ENCODE peak calls at places on chromosome 20, in seven cellular contexts. L is IMR-90, A is HepG2, I is uterus, V is breast epithelium, N is ovary, D is body of pancreas. O is an unnamed sample.

GRCh38 chr20:4957939-4958362 is 43.4 kb downstream of the SLC23A2 start:
- DNase-seq in L (peak; percentile 52), A (no peak), I (no peak), V (no peak), N (no peak), D (no peak), O (no peak)

GRCh38 chr20:31690124-31690666 is 32.5 kb downstream of the BCL2L1 start:
- DNase-seq in L (no peak), A (no peak), I (no peak), V (no peak), N (no peak), D (no peak), O (no peak)

GRCh38 chr20:61723538-61724257 is 342.0 kb downstream of the TAF4 start:
- DNase-seq in L (no peak), A (peak; percentile 49), I (no peak), V (no peak), N (no peak), D (no peak), O (no peak)

GRCh38 chr20:17866234-17867001 is 102.2 kb downstream of the SNX5 start:
- DNase-seq in L (no peak), A (no peak), I (no peak), V (no peak), N (no peak), D (no peak), O (no peak)

GRCh38 chr20:53162251-53162835 is 190.2 kb downstream of the TSHZ2 start:
- DNase-seq in L (peak; percentile 47), A (no peak), I (peak; percentile 45), V (no peak), N (peak; percentile 63), D (peak; percentile 22), O (no peak)

GRCh38 chr20:18403269-18403668 is 63.6 kb downstream of the DZANK1 start:
- DNase-seq in L (no peak), A (no peak), I (no peak), V (no peak), N (no peak), D (no peak), O (no peak)

GRCh38 chr20:33554914-33555420 is 65.1 kb downstream of the CBFA2T2 start:
- DNase-seq in L (peak; percentile 99), A (peak; percentile 98), I (no peak), V (no peak), N (no peak), D (peak; percentile 53), O (no peak)

GRCh38 chr20:18524646-18525045 is 16.9 kb downstream of the SEC23B start:
- DNase-seq in L (peak; percentile 68), A (no peak), I (no peak), V (no peak), N (no peak), D (no peak), O (no peak)

GRCh38 chr20:32870985-32871384 is 12.3 kb downstream of the EFCAB8 start:
- DNase-seq in L (no peak), A (no peak), I (no peak), V (no peak), N (no peak), D (no peak), O (no peak)

GRCh38 chr20:6829510-6830116 is 62.1 kb downstream of the BMP2 start:
- DNase-seq in L (peak; percentile 1), A (peak; percentile 29), I (no peak), V (no peak), N (no peak), D (no peak), O (no peak)

GRCh38 chr20:41095110-41095969 is 42.0 kb upstream of the PLCG1 start:
- DNase-seq in L (peak; percentile 67), A (peak; percentile 60), I (peak; percentile 66), V (peak; percentile 57), N (peak; percentile 22), D (peak; percentile 49), O (no peak)

GRCh38 chr20:32741151-32741550 is 2.1 kb downstream of the COMMD7 start:
- DNase-seq in L (no peak), A (no peak), I (no peak), V (no peak), N (no peak), D (no peak), O (no peak)

GRCh38 chr20:19070036-19070435 is 142.4 kb upstream of the SLC24A3 start:
- DNase-seq in L (no peak), A (no peak), I (no peak), V (no peak), N (no peak), D (no peak), O (peak; percentile 86)

GRCh38 chr20:60116128-60116909 is 158.1 kb downstream of the CDH26 start:
- DNase-seq in L (no peak), A (no peak), I (no peak), V (no peak), N (no peak), D (no peak), O (no peak)

GRCh38 chr20:17936791-17937687 is 31.6 kb downstream of the SNX5 start:
- DNase-seq in L (peak; percentile 81), A (no peak), I (peak; percentile 57), V (no peak), N (peak; percentile 69), D (peak; percentile 75), O (no peak)

GRCh38 chr20:51703446-51704287 is 64.5 kb downstream of the ATP9A start:
- DNase-seq in L (no peak), A (peak; percentile 99), I (no peak), V (no peak), N (no peak), D (no peak), O (no peak)

GRCh38 chr20:31597483-31597858 is 7.6 kb upstream of the ID1 start:
- DNase-seq in L (no peak), A (no peak), I (no peak), V (no peak), N (no peak), D (no peak), O (no peak)

GRCh38 chr20:15220778-15221565 is 883.6 kb upstream of the FLRT3 start:
- DNase-seq in L (no peak), A (peak; percentile 18), I (no peak), V (no peak), N (no peak), D (no peak), O (no peak)

DNA sequence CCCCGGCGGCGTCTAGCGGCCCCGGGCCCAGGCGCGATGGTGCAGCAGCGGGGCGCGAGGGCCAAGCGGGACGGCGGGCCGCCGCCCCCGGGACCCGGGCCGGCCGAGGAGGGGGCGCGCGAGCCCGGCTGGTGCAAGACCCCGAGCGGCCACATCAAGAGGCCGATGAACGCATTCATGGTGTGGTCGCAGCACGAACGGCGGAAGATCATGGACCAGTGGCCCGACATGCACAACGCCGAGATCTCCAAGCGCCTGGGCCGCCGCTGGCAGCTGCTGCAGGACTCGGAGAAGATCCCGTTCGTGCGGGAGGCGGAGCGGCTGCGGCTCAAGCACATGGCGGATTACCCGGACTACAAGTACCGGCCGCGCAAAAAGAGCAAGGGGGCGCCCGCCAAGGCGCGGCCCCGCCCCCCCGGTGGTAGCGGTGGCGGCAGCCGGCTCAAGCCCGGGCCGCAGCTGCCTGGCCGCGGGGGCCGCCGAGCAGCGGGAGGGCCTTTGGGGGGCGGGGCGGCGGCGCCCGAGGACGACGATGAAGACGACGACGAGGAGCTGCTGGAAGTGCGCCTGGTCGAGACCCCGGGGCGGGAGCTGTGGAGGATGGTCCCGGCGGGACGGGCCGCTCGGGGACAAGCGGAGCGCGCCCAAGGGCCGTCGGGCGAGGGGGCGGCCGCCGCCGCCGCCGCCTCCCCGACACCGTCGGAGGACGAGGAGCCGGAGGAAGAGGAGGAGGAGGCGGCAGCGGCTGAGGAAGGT is 715 bp downstream of the SOX12 start:
- DNase-seq in L (peak; percentile 67), A (peak; percentile 63), I (peak; percentile 73), V (peak; percentile 72), N (peak; percentile 70), D (peak; percentile 68), O (no peak)
- TF ChIP-seq POLR2A in L (no peak), A (no peak), I (no peak), V (no peak), N (no peak), D (no peak), O (no peak)

DNA sequence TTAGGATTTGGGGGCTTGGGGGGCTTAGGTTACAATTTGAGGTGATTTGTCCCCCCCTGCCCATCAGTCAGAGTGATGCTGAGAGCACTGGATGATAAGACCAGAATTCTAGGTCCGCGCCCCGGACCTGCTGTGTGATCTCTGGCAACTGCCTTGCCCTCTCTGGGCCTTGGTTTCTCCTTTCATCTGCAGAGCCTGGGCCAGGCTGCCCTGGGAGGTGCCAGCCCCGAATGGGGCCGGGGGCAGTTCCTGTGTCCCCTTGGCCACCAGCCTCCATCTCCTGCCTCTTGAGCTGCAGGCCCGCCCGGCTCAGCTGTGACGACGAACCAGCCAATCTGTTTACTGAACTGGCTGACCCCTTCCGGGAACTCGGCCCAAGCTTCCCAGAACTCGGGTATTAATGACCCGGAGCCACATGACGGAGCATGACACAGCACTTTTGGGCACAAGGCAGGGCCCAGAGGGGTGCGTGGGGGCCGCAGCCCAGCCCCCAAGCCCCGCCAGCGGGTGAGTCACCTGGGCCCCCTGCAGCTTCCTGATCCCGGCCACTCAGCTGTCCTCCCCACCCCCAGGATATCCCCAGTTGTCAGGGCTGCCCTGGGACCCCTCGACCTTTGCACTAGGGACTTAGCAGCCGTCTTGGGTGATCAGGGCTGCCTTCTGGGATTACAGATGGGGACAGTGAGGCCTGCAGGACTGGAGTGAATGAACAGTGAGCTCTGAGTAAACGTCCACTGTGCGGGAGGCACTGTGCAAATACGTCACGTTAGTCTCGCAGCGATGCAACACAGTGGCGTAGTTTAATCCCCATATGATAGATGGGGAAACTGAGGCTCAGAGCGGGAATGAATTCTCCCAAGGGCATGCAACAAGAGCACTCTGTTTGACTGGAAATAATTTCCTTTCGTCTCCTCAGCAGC is 102.0 kb downstream of the CEBPB start:
- DNase-seq in L (peak; percentile 99), A (peak; percentile 97), I (peak; percentile 97), V (peak; percentile 89), N (peak; percentile 99), D (peak; percentile 87), O (peak; percentile 96)
- TF ChIP-seq POLR2A in L (peak; percentile 43), A (no peak), I (peak; percentile 32), V (no peak), N (peak; percentile 42), D (no peak), O (no peak)

GRCh38 chr20:38863024-38863851 is 57.7 kb downstream of the PPP1R16B start:
- DNase-seq in L (no peak), A (no peak), I (no peak), V (no peak), N (no peak), D (no peak), O (no peak)
- TF ChIP-seq POLR2A in L (no peak), A (no peak), I (no peak), V (no peak), N (no peak), D (no peak), O (no peak)

DNA sequence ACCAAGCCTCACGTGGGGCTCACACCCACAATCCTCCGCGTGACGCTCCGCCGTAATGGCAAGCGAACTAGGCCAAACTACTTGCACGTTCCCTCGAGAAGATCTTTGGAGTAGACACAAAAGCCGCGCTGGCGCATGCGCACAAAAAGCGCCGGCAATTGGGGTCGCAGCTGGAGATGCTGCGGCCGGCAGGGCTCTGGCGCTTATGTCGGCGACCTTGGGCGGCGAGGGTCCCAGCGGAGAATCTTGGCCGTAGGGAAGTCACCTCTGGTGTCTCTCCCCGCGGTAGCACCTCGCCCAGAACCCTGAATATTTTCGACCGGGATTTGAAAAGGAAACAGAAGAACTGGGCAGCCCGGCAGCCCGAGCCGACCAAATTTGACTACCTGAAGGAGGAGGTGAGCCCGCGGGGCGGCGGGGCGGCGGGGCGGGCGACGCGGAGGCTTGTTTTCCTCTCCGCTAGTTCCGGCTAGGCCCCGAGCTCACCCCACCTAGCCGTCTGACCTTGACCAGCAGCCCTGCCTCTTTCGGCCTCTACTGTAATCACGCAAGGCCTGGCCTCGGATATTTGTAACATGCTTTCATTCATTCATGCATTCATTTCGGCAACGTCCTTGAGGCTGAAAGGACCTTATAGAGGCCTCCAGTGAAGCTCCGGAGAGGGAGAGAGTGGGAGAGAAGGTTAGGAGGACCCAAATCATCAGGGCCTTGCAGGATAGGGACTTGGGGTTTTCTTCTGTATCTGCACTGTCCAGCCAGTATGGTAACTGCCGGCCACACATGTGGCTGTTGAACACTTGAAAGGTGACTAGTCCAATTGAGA is at the start of the genes ESF1 and NDUFAF5:
- DNase-seq in L (peak; percentile 97), A (peak; percentile 99), I (peak; percentile 93), V (peak; percentile 88), N (peak; percentile 92), D (peak; percentile 93), O (peak; percentile 97)
- TF ChIP-seq POLR2A in L (peak; percentile 36), A (peak; percentile 40), I (peak; percentile 43), V (no peak), N (peak; percentile 40), D (no peak), O (no peak)

O was measured in esophagus muscularis mucosa.